ENCODE peak calls at places on chromosomes 11 and 22, in eight cellular contexts. D, Q, P, O, T, W, S and N are unnamed samples.

GRCh38 chr11:67646535-67647336 is 3.8 kb downstream of the ACY3 start:
- DNase-seq in W (no peak), Q (no peak), P (no peak), D (no peak), S (no peak), O (no peak), T (no peak), N (no peak)

GRCh38 chr11:106208795-106209194 is 131.3 kb downstream of the AASDHPPT start:
- DNase-seq in W (no peak), S (no peak), T (no peak), Q (no peak), D (no peak), O (no peak), P (no peak), N (no peak)

GRCh38 chr22:32378703-32379272 is 21.1 kb downstream of the RFPL3 start:
- DNase-seq in O (peak; percentile 74), D (no peak), W (no peak), P (peak; percentile 65), T (no peak), S (no peak), Q (peak; percentile 3), N (no peak)

GRCh38 chr11:34223907-34224306 is 118.5 kb downstream of the NAT10 start:
- DNase-seq in S (no peak), O (no peak), W (no peak), Q (no peak), P (no peak), D (no peak), T (no peak), N (no peak)

GRCh38 chr22:42635531-42635930 is 4.9 kb downstream of the ATP5MGL start:
- DNase-seq in Q (no peak), W (no peak), T (peak; percentile 90), P (no peak), D (no peak), O (no peak), S (no peak), N (no peak)

GRCh38 chr11:7572001-7572712 is 58.4 kb downstream of the PPFIBP2 start:
- DNase-seq in P (no peak), O (peak; percentile 28), W (no peak), T (no peak), S (no peak), D (no peak), Q (peak; percentile 11), N (no peak)

GRCh38 chr11:1852885-1853284 is at the start of gene LSP1:
- DNase-seq in W (peak; percentile 80), O (no peak), D (peak; percentile 94), T (no peak), S (peak; percentile 62), Q (no peak), P (no peak), N (peak; percentile 75)

GRCh38 chr22:24141586-24141985 is 39.7 kb upstream of the SUSD2 start:
- DNase-seq in D (peak; percentile 65), Q (no peak), T (no peak), S (no peak), W (no peak), O (no peak), P (no peak), N (peak; percentile 36)

GRCh38 chr11:60078021-60078420 is 10.4 kb upstream of the MS4A2 start:
- DNase-seq in T (no peak), W (no peak), S (no peak), O (no peak), P (no peak), D (no peak), Q (no peak), N (no peak)

GRCh38 chr11:28963189-28963588 is 855.0 kb downstream of the METTL15 start:
- DNase-seq in T (peak; percentile 53), O (no peak), W (no peak), Q (no peak), P (no peak), S (no peak), D (no peak), N (no peak)

GRCh38 chr22:41308054-41308453 is 6.7 kb downstream of the ZC3H7B start:
- DNase-seq in D (no peak), P (no peak), S (no peak), O (no peak), T (peak; percentile 40), W (no peak), Q (no peak), N (no peak)

GRCh38 chr22:44404341-44405020 is 91.7 kb upstream of the SHISAL1 start:
- DNase-seq in D (no peak), Q (no peak), W (no peak), S (no peak), O (no peak), P (no peak), T (no peak), N (peak; percentile 4)

GRCh38 chr11:65887723-65888162 is 528 bp downstream of the FIBP start:
- DNase-seq in S (no peak), O (no peak), W (no peak), T (no peak), Q (no peak), P (no peak), D (no peak), N (peak; percentile 37)

GRCh38 chr11:76152086-76152658 is 54.1 kb downstream of the WNT11 start:
- DNase-seq in Q (peak; percentile 68), P (peak; percentile 69), W (peak; percentile 88), D (peak; percentile 89), S (peak; percentile 84), O (peak; percentile 81), T (peak; percentile 77), N (peak; percentile 84)

GRCh38 chr11:85827768-85828639 is 17.1 kb upstream of the SYTL2 start:
- DNase-seq in S (no peak), D (no peak), W (no peak), O (no peak), P (no peak), Q (no peak), T (peak; percentile 90), N (no peak)

GRCh38 chr11:82315093-82315492 is 418.6 kb downstream of the FAM181B start:
- DNase-seq in O (peak; percentile 5), S (no peak), W (no peak), D (peak; percentile 29), T (no peak), Q (no peak), P (no peak), N (no peak)

GRCh38 chr11:118321386-118322082 is 17.0 kb downstream of the CD3E start:
- DNase-seq in D (peak; percentile 36), Q (no peak), O (no peak), S (no peak), W (no peak), P (no peak), T (no peak), N (no peak)

GRCh38 chr11:43021466-43021865 is 290.3 kb upstream of the API5 start:
- DNase-seq in T (no peak), O (peak; percentile 37), P (no peak), D (peak; percentile 9), Q (peak; percentile 50), S (no peak), W (no peak), N (no peak)

GRCh38 chr11:46555269-46556054 is 38.4 kb downstream of the AMBRA1 start:
- DNase-seq in W (no peak), O (no peak), P (no peak), D (no peak), Q (no peak), T (peak; percentile 60), S (no peak), N (no peak)

GRCh38 chr11:68051191-68052136 is 12.6 kb downstream of the TCIRG1 start:
- DNase-seq in S (no peak), Q (no peak), D (peak; percentile 21), W (no peak), T (no peak), P (no peak), O (no peak), N (no peak)

GRCh38 chr11:6362185-6362867 is 27.9 kb upstream of the SMPD1 start:
- DNase-seq in P (no peak), T (no peak), O (no peak), S (no peak), Q (no peak), D (no peak), W (no peak), N (no peak)

GRCh38 chr11:92911478-92911877 is 58.0 kb upstream of the MTNR1B start:
- DNase-seq in S (no peak), O (no peak), W (no peak), T (no peak), Q (peak; percentile 85), P (no peak), D (no peak), N (no peak)

GRCh38 chr11:64629796-64630562 is 39.0 kb downstream of the SLC22A12 start:
- DNase-seq in Q (no peak), T (no peak), P (no peak), S (no peak), D (no peak), W (no peak), O (no peak), N (no peak)

GRCh38 chr11:124839051-124839971 is 25.9 kb upstream of the ROBO3 start:
- DNase-seq in S (no peak), T (no peak), P (no peak), Q (no peak), D (peak; percentile 33), O (no peak), W (no peak), N (no peak)

GRCh38 chr11:128946646-128947045 is 4.0 kb upstream of the TP53AIP1 start:
- DNase-seq in D (no peak), P (no peak), Q (no peak), S (no peak), O (no peak), W (no peak), T (no peak), N (no peak)

GRCh38 chr22:27032121-27032761 is 374.9 kb downstream of the MIAT start:
- DNase-seq in T (no peak), P (peak; percentile 71), S (no peak), O (peak; percentile 71), W (no peak), D (no peak), Q (peak; percentile 9), N (no peak)

GRCh38 chr11:111944139-111944538 is 7.0 kb downstream of the DIXDC1 start:
- DNase-seq in Q (no peak), O (no peak), D (no peak), T (peak; percentile 82), S (no peak), P (no peak), W (no peak), N (no peak)